ENCODE peak calls at places on chromosomes 7 and 10, in ten cellular contexts. L, K, U, O, C, F, H, J, G and P are unnamed samples.

GRCh38 chr10:14409247-14409646 is 78.5 kb upstream of the FRMD4A start:
- DNase-seq in L (no peak), K (no peak), U (no peak), O (no peak), C (no peak), F (no peak), H (no peak), J (no peak), G (no peak), P (no peak)

GRCh38 chr7:157426463-157427301 is 89.9 kb downstream of the DNAJB6 start:
- DNase-seq in L (no peak), K (no peak), U (peak), O (no peak), C (no peak), F (no peak), H (no peak), J (peak), G (no peak), P (no peak)

GRCh38 chr7:45159296-45159695 is 1.7 kb downstream of the RAMP3 start:
- DNase-seq in L (no peak), K (no peak), U (peak), O (no peak), C (no peak), F (no peak), H (no peak), J (no peak), G (peak), P (no peak)

GRCh38 chr10:125605167-125605566 is 77.8 kb downstream of the TEX36 start:
- DNase-seq in L (no peak), K (no peak), U (no peak), O (no peak), C (no peak), F (no peak), H (peak), J (no peak), G (no peak), P (no peak)

GRCh38 chr10:15433850-15434537 is 62.9 kb upstream of the FAM171A1 start:
- DNase-seq in L (peak), K (no peak), U (no peak), O (no peak), C (no peak), F (no peak), H (peak), J (no peak), G (no peak), P (no peak)

GRCh38 chr7:128703605-128704004 is 31.5 kb downstream of the GARIN1A start:
- DNase-seq in L (no peak), K (no peak), U (no peak), O (no peak), C (no peak), F (no peak), H (no peak), J (no peak), G (no peak), P (no peak)

GRCh38 chr7:137592232-137592896 is 248.8 kb upstream of the PTN start:
- DNase-seq in L (peak), K (peak), U (no peak), O (peak), C (no peak), F (no peak), H (peak), J (peak), G (peak), P (no peak)

GRCh38 chr7:73350311-73351068 is 22.5 kb downstream of the FKBP6 start:
- DNase-seq in L (no peak), K (no peak), U (no peak), O (no peak), C (no peak), F (no peak), H (no peak), J (no peak), G (no peak), P (no peak)

GRCh38 chr10:3347413-3348147 is 175.0 kb upstream of the PITRM1 start:
- DNase-seq in L (no peak), K (no peak), U (no peak), O (no peak), C (no peak), F (no peak), H (no peak), J (no peak), G (no peak), P (no peak)

GRCh38 chr7:114021135-114021534 is 102.3 kb upstream of the PPP1R3A start:
- DNase-seq in L (no peak), K (no peak), U (no peak), O (no peak), C (no peak), F (no peak), H (no peak), J (no peak), G (no peak), P (no peak)

GRCh38 chr7:54996391-54996790 is 22.4 kb upstream of the EGFR start:
- DNase-seq in L (no peak), K (no peak), U (no peak), O (no peak), C (no peak), F (no peak), H (no peak), J (no peak), G (no peak), P (no peak)

GRCh38 chr7:150949971-150950491 is 28.1 kb downstream of the KCNH2 start:
- DNase-seq in L (no peak), K (no peak), U (peak), O (no peak), C (no peak), F (no peak), H (no peak), J (no peak), G (peak), P (no peak)

GRCh38 chr10:98285416-98285815 is 17.4 kb upstream of the LOXL4 start:
- DNase-seq in L (no peak), K (no peak), U (no peak), O (no peak), C (no peak), F (no peak), H (no peak), J (no peak), G (no peak), P (no peak)

DNA sequence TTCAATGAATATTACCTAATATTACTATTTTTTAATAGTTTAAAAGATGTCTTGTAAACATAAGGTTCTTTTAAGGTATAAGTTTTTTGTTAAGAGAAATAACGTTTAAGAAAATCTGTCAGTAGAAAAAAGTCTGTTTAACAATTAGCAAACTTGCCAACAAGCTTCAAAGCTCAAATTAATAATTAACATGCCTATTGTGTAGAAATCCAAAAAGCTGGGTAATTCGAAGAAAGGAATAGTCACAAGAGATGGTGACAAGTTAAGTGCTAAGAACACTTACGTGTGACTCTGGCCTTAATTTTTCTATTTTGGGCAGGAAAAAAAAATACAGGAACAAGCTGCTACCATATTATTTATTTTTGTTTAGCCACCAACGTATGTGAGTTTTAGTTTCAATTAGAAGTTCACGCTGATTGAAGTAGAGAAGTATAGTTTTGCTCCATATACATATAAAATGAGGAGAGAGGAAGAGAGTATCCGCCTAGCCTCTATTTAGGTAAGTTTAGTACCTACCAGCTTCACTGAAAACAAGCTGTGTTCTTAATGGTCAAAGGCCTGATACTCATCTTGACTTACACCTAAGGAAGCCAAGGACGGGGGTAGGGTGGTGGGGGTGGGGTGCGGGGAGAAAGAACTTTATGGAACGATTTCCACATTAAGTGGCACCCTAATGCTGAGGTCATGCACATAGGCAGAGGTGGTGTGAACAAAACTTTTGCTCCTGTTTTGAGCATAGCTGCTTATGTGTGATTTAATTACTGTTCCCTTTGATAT is 43.4 kb upstream of the AGBL3 start:
- DNase-seq in L (no peak), K (no peak), U (no peak), O (no peak), C (no peak), F (no peak), H (no peak), J (no peak), G (no peak), P (no peak)
- TF ChIP-seq EP300 in L (no peak), K (no peak), U (no peak), O (no peak), C (no peak), F (no peak), H (no peak), J (no peak), G (no peak), P (no peak)

DNA sequence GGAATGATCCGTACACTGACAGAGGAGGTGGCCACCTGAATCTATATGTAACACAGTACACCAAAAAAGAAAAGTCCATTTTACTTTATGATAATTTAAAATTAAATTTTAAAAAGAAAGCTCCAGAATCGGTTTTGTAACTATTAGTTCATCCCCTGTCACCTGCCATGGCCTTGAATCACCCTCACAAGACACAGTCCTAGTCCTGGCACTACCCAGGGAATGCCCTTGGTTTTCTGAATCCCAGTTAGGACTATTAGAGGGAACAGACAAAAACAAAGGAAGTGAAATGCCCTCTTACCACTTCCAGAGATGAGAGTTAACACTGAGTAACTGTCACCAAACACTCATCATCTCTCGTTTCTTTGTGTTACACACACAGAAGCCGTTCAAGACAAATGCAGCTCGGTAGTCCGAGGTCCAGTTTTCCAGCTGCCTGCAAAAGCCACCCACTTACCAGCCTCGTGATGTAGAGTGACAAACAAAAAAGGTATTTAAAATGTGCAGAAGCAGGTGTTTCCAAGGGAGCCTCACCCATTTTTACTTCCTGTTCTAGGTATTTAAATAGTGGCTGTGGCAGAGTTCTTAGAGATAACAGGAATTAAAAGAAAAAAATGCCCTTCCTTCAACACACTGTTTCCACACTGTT is 6.1 kb downstream of the PTPRN2 start:
- DNase-seq in L (no peak), K (peak), U (no peak), O (no peak), C (peak), F (no peak), H (no peak), J (no peak), G (peak), P (peak)
- TF ChIP-seq POLR2A in L (no peak), K (no peak), U (no peak), O (no peak), C (no peak), F (no peak), H (no peak), J (no peak), G (no peak), P (no peak)

GRCh38 chr7:94056796-94057207 is 52.6 kb upstream of the BET1 start:
- DNase-seq in L (no peak), K (no peak), U (no peak), O (no peak), C (no peak), F (no peak), H (no peak), J (no peak), G (no peak), P (no peak)
- TF ChIP-seq EP300 in L (no peak), K (no peak), U (no peak), O (no peak), C (no peak), F (no peak), H (no peak), J (no peak), G (no peak), P (no peak)

DNA sequence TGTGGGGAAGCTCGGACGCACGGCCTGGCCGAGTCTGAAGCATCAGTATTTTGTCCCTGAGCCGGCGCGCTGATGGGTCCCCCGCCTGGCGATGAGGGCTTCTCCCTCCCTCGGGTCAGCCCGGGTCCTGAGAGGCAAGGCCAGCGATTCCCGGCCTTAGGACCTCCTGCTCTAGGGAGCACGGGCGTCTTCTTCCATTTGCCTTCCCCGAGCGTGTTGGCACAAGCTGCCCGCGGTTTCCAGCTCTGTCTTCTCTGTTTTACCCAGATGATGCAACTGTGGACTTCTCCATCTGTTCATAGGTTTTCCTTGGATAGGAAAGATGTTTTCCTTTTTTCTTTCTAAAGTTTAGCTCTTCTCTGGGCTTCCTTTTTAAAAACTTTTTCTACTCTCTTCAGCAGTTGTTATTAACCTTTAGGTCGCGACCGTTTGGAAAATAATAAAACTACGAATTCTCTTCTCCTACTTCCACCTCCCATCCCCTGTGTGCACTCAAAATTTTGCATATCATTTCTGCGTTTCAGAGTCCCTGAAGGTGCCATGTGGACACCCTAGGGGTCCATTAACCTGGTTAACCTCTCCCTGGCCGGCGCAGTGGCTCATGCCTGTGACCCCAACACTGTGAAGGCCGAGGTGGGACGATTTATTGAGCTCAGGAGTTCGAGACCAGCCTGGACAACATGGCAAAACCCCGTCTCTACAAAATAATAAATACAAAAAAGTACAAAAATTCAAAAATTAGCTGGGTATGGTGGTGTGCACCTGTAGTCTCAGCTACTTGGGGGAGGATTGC is 1.4 kb upstream of the SLC25A28 start:
- DNase-seq in L (no peak), K (no peak), U (no peak), O (peak), C (no peak), F (no peak), H (no peak), J (no peak), G (no peak), P (peak)
- TF ChIP-seq POLR2A in L (peak), K (peak), U (peak), O (peak), C (no peak), F (peak), H (no peak), J (peak), G (peak), P (peak)

DNA sequence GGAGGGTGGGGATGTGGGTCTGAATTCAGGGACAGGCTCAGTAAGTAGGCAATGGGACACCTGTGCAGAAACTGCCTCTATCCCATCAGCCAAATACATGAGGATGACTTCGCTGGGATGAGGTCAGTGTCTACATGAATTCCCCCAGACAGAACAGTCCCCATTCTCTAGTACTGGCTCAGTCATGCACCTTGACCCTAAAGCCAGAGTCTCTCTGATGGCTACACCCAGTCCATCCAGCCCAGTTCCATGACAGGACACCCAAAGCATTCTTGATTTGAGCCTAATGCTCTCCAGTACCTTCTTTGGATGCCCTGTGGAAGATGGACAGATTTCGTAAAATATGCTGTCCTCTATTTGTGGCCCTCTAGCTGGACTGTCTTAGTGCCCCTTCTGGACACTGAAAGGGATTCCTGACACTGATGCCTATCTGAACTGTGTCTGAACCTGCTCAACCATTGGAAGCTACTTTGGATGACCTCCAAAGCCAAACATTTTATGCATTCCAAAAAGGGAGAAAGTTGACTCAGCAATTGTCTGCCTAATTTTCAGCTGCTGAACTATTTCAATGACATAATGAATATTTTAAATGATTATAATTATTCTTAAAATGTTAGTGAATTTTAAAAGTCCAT is 14.6 kb downstream of the SFRP4 start:
- DNase-seq in L (no peak), K (no peak), U (no peak), O (no peak), C (no peak), F (no peak), H (peak), J (no peak), G (no peak), P (no peak)
- TF ChIP-seq EP300 in L (no peak), K (no peak), U (no peak), O (no peak), C (no peak), F (no peak), H (no peak), J (no peak), G (no peak), P (no peak)

DNA sequence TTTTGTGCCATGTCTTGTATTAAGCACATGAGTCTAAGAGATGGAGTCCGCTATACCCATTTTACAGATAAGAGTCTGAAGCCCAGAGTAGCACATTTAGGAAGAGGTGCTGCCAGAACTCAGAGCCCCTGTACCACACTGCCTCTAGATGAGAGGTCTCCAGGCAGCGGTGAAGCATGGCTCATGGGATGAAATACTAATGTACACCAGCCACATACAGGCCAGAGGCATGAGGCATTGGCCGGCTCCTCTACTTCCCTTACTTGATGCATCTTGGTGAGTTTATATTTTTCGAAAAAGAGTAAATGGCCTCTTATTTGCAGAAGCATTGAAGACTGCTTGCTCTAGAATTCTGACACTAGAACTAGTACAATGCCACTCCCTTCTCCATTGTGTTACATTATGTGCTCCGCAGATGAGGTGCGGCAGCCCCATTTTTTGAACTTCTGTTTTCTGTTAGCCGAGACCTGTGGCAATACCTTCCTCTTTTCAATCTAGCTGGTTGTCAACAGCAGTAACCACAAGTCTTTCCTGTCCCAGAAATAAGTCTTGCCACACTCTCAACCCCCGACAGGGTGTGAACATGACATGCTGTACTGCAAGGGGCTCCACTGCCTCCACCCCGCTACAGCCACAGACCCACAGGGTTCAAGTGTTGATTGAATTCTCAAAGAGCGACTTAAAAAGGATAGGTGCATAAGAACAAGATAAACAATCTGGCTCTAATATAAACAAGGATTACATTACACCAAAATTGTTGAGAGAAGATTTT is 145.3 kb downstream of the CELF2 start:
- DNase-seq in L (no peak), K (peak), U (peak), O (no peak), C (peak), F (peak), H (no peak), J (peak), G (peak), P (peak)
- TF ChIP-seq POLR2A in L (no peak), K (no peak), U (no peak), O (no peak), C (no peak), F (no peak), H (no peak), J (no peak), G (no peak), P (no peak)

GRCh38 chr10:6669269-6669859 is 89.3 kb upstream of the PRKCQ start:
- DNase-seq in L (peak), K (no peak), U (no peak), O (no peak), C (no peak), F (no peak), H (peak), J (no peak), G (no peak), P (no peak)
- TF ChIP-seq EP300 in L (no peak), K (no peak), U (no peak), O (no peak), C (no peak), F (no peak), H (no peak), J (no peak), G (no peak), P (no peak)

GRCh38 chr7:6338551-6339274 is 66.3 kb upstream of the CYTH3 start:
- DNase-seq in L (no peak), K (no peak), U (no peak), O (no peak), C (peak), F (no peak), H (no peak), J (no peak), G (no peak), P (no peak)
- TF ChIP-seq POLR2A in L (no peak), K (no peak), U (no peak), O (no peak), C (no peak), F (no peak), H (no peak), J (no peak), G (no peak), P (no peak)